ENCODE peak calls at places on chromosomes 12 and 14, in ten cellular contexts. D, E, L, O, V, M, U, W, I and X are unnamed samples.

GRCh38 chr12:81077686-81078441 is at the start of gene ACSS3:
- DNase-seq in D (peak; percentile 80), E (peak; percentile 79), L (no peak), O (peak; percentile 84), V (peak; percentile 40), M (peak; percentile 53), U (peak; percentile 56), W (peak; percentile 47), I (peak; percentile 60), X (peak; percentile 34)

GRCh38 chr14:54566410-54567223 is at the start of gene SAMD4A:
- DNase-seq in D (peak; percentile 90), E (peak; percentile 80), L (peak; percentile 86), O (peak; percentile 86), V (peak; percentile 84), M (no peak), U (peak; percentile 84), W (peak; percentile 95), I (peak; percentile 90), X (peak; percentile 90)

GRCh38 chr14:69010632-69011031 is 31.5 kb upstream of the ACTN1 start:
- DNase-seq in D (no peak), E (no peak), L (no peak), O (no peak), V (peak; percentile 81), M (no peak), U (no peak), W (peak; percentile 13), I (no peak), X (no peak)

GRCh38 chr12:87469295-87469694 is 559.9 kb downstream of the C12orf50 start:
- DNase-seq in D (no peak), E (no peak), L (no peak), O (no peak), V (no peak), M (no peak), U (no peak), W (peak; percentile 16), I (peak; percentile 54), X (peak; percentile 49)

GRCh38 chr14:104868060-104868740 is 3.1 kb downstream of the CEP170B start:
- DNase-seq in D (no peak), E (no peak), L (no peak), O (no peak), V (no peak), M (no peak), U (no peak), W (no peak), I (no peak), X (no peak)

GRCh38 chr12:69405466-69405865 is 45.9 kb downstream of the YEATS4 start:
- DNase-seq in D (peak; percentile 77), E (no peak), L (no peak), O (no peak), V (peak; percentile 95), M (no peak), U (peak; percentile 48), W (peak; percentile 92), I (peak; percentile 100), X (peak; percentile 97)

GRCh38 chr12:23084236-23084995 is 459.4 kb downstream of the ETNK1 start:
- DNase-seq in D (no peak), E (no peak), L (peak; percentile 49), O (no peak), V (peak; percentile 99), M (no peak), U (no peak), W (peak; percentile 69), I (peak; percentile 99), X (peak; percentile 69)

GRCh38 chr14:96681826-96682225 is 115.4 kb upstream of the VRK1 start:
- DNase-seq in D (no peak), E (no peak), L (no peak), O (no peak), V (peak; percentile 64), M (no peak), U (no peak), W (no peak), I (peak; percentile 15), X (no peak)

GRCh38 chr12:24850486-24850885 is 98.4 kb downstream of the BCAT1 start:
- DNase-seq in D (no peak), E (no peak), L (no peak), O (no peak), V (no peak), M (no peak), U (no peak), W (no peak), I (no peak), X (no peak)

GRCh38 chr12:65779091-65779642 is 45.1 kb upstream of the HMGA2 start:
- DNase-seq in D (no peak), E (no peak), L (no peak), O (no peak), V (peak; percentile 51), M (no peak), U (no peak), W (peak; percentile 73), I (peak; percentile 72), X (peak; percentile 75)

GRCh38 chr12:57618966-57619433 is 7.8 kb downstream of the ARHGEF25 start:
- DNase-seq in D (no peak), E (no peak), L (no peak), O (no peak), V (no peak), M (no peak), U (no peak), W (no peak), I (no peak), X (no peak)

GRCh38 chr12:55965240-55965639 is 602 bp downstream of the PMEL start:
- DNase-seq in D (no peak), E (no peak), L (no peak), O (no peak), V (no peak), M (no peak), U (no peak), W (no peak), I (no peak), X (no peak)

GRCh38 chr14:23528555-23528954 is 23.0 kb downstream of the ZFHX2 start:
- DNase-seq in D (no peak), E (no peak), L (no peak), O (no peak), V (no peak), M (no peak), U (no peak), W (no peak), I (no peak), X (no peak)

GRCh38 chr12:109581856-109582255 is 8.3 kb downstream of the MVK start:
- DNase-seq in D (no peak), E (peak; percentile 52), L (peak; percentile 13), O (no peak), V (peak; percentile 72), M (no peak), U (no peak), W (peak; percentile 30), I (peak; percentile 69), X (peak; percentile 11)

DNA sequence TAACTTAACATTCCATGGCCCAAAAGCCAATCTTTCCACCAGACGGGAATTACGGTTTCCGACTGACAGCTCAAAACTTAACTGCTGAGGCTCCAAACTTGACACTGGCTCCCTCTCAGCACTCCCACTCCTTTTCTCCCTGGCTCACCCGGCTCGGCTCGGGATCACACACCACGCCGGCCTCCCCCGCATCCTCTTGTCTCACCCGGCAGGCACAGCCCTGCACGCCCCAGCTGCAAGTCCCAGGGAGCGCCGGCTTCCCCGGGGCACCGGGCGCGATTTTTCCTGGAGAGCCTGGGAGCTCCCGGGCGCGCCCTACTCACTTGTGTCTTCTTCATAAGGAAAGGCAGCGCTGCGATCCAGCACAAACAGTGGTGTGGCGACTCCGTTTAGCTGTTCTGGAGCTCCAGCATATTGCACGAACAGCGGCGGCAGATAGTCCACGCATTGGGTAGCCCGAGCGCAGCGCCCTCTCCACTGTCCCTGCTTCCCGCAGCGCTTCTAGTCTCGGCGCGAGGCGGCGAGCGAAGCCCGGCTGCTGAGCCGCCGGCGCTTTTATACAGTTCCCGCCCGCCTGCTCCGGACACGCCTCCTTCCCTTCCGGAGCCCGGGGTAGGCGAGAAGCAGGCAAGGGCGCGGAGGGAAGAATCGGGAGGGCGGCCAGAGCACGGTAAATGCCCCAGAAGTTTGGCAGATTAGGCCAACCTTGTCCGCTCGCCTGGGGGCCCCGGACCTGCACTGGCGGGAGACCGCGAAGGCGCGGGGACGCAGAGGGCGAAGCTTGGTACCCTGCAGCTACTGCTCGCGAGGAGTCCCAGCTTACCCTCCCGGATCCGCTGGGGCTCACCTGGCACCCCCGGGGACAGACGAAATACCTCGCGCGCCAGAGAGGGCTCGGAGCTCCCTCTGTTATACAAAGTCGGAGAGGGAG is at the start of gene KITLG:
- DNase-seq in D (peak; percentile 84), E (peak; percentile 85), L (peak; percentile 32), O (peak; percentile 94), V (peak; percentile 82), M (peak; percentile 53), U (peak; percentile 82), W (peak; percentile 93), I (peak; percentile 86), X (peak; percentile 91)
- TF ChIP-seq CTCF in D (no peak), E (no peak), L (no peak), O (peak; percentile 31), V (peak; percentile 23), M (no peak), U (peak; percentile 55), W (peak; percentile 44), I (peak; percentile 37), X (peak; percentile 42)

DNA sequence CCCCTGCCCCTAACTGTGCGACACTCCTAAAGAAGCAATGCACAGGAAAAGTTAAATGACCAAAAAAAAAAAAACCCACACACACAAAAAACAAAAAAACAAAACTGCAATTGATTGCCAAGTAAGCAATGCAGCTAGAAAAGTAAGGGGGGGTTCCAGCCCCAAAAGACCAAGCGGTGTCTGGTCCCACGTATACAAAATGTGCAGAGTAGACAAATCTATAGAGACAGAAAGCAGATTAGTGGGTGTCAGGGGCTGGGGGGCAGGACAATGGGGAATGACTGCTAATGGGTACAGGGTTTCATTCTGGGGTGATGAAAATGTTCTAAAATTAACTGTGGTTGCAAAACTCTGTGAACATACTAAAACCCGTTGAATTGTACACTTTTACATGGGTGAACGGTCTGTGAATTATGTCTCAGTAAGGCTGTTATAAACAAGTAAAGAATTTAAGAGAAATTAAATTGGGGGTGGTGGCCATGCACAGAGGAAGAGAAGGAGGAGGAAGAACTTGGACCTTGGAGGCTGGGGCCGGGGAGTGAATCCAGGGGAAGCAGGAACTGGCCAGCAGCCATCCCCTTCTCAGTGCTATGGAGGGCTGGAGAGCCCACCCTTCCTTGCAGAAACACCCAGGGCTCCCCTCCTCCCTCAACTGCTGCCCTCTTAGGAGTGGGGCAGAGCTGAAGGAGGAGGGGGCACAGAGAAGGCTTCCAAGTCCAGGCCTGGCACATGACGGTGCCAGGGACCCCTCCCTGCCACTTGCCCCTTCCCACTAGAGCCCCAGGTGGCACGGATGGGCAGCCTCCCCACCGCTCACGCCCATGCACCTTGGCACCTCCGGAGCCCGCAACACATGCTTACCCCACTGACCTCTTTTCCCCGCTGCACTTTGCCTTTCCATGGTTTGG is 45.4 kb downstream of the KDM2B start:
- DNase-seq in D (no peak), E (no peak), L (no peak), O (no peak), V (no peak), M (no peak), U (no peak), W (no peak), I (no peak), X (no peak)
- H3K4me3 ChIP-seq in D (peak overlapping the region; percentile 84), E (peak overlapping the region; percentile 70), L (peak overlapping the region; percentile 7), O (peak overlapping the region; percentile 72), V (peak overlapping the region; percentile 50), M (no peak overlapping the region), U (peak overlapping the region; percentile 77), W (peak overlapping the region; percentile 43), I (peak overlapping the region; percentile 64), X (peak overlapping the region; percentile 49)

GRCh38 chr14:101410126-101410525 is 151.2 kb upstream of the DIO3 start:
- DNase-seq in D (no peak), E (no peak), L (no peak), O (no peak), V (no peak), M (no peak), U (no peak), W (no peak), I (no peak), X (no peak)
- TF ChIP-seq CTCF in D (no peak), E (no peak), L (no peak), O (no peak), V (no peak), M (no peak), U (no peak), W (no peak), I (no peak), X (no peak)

GRCh38 chr12:8508912-8509841 is 4.1 kb upstream of the CLEC4D start:
- DNase-seq in D (no peak), E (no peak), L (no peak), O (peak; percentile 40), V (no peak), M (no peak), U (no peak), W (no peak), I (no peak), X (no peak)
- H3K4me3 ChIP-seq in D (no peak overlapping the region), E (no peak overlapping the region), L (no peak overlapping the region), O (no peak overlapping the region), V (no peak overlapping the region), M (no peak overlapping the region), U (no peak overlapping the region), W (no peak overlapping the region), I (no peak overlapping the region), X (no peak overlapping the region)